ENCODE peak calls at places on chromosomes 6 and 20, in six cellular contexts. M is naive thymus-derived CD4-positive, alpha-beta T cell; N is heart left ventricle; K is CD8-positive, alpha-beta memory T cell; F is neuronal stem cell; W is lower lobe of right lung. E is an unnamed sample.

GRCh38 chr6:37607949-37608348 is 89.7 kb downstream of the MDGA1 start:
- DNase-seq in M (no peak), N (no peak), K (no peak), F (no peak), W (no peak), E (no peak)

GRCh38 chr20:23034721-23035671 is at the start of gene SSTR4:
- DNase-seq in M (no peak), N (no peak), K (no peak), F (no peak), W (no peak), E (no peak)

GRCh38 chr6:41696788-41697187 is 38.6 kb downstream of the TFEB start:
- DNase-seq in M (no peak), N (no peak), K (no peak), F (no peak), W (no peak), E (no peak)

GRCh38 chr6:112027942-112028674 is 25.8 kb upstream of the CCN6 start:
- DNase-seq in M (peak; percentile 87), N (no peak), K (no peak), F (no peak), W (no peak), E (peak; percentile 8)

GRCh38 chr20:4060856-4061440 is 45.6 kb upstream of the RNF24 start:
- DNase-seq in M (no peak), N (no peak), K (no peak), F (no peak), W (no peak), E (no peak)

GRCh38 chr6:123901441-123901840 is 97.8 kb downstream of the NKAIN2 start:
- DNase-seq in M (no peak), N (no peak), K (no peak), F (no peak), W (no peak), E (no peak)

GRCh38 chr6:165641672-165642156 is 21.3 kb downstream of the PDE10A start:
- DNase-seq in M (no peak), N (no peak), K (no peak), F (no peak), W (no peak), E (no peak)

GRCh38 chr6:160022793-160023192 is 53.9 kb downstream of the IGF2R start:
- DNase-seq in M (no peak), N (no peak), K (no peak), F (no peak), W (no peak), E (no peak)

GRCh38 chr20:10172998-10173655 is 45.5 kb upstream of the SNAP25 start:
- DNase-seq in M (no peak), N (no peak), K (no peak), F (no peak), W (no peak), E (no peak)

GRCh38 chr6:136051140-136051775 is 198.9 kb downstream of the MTFR2 start:
- DNase-seq in M (peak; percentile 57), N (no peak), K (no peak), F (no peak), W (no peak), E (no peak)

GRCh38 chr6:154161689-154162088 is 122.6 kb downstream of the OPRM1 start:
- DNase-seq in M (no peak), N (no peak), K (no peak), F (no peak), W (no peak), E (peak; percentile 11)

GRCh38 chr6:18260448-18261106 is 3.8 kb downstream of the DEK start:
- DNase-seq in M (no peak), N (no peak), K (no peak), F (no peak), W (peak; percentile 49), E (peak; percentile 77)

GRCh38 chr6:134420638-134421181 is 102.8 kb upstream of the SGK1 start:
- DNase-seq in M (no peak), N (no peak), K (no peak), F (no peak), W (no peak), E (no peak)

GRCh38 chr6:146423450-146423849 is 120.2 kb upstream of the RAB32 start:
- DNase-seq in M (no peak), N (no peak), K (no peak), F (no peak), W (no peak), E (no peak)

GRCh38 chr6:168127384-168127868 is 48.4 kb upstream of the FRMD1 start:
- DNase-seq in M (no peak), N (peak; percentile 59), K (no peak), F (no peak), W (no peak), E (no peak)

GRCh38 chr6:51292659-51293058 is 474.0 kb downstream of the TFAP2B start:
- DNase-seq in M (no peak), N (no peak), K (no peak), F (no peak), W (no peak), E (no peak)

GRCh38 chr6:27188206-27188884 is 59.2 kb upstream of the PRSS16 start:
- DNase-seq in M (peak; percentile 21), N (peak; percentile 37), K (no peak), F (peak; percentile 84), W (peak; percentile 59), E (peak; percentile 65)

GRCh38 chr20:5719861-5720401 is 30.3 kb upstream of the SHLD1 start:
- DNase-seq in M (no peak), N (no peak), K (no peak), F (no peak), W (no peak), E (no peak)

GRCh38 chr6:53302678-53303360 is 45.9 kb downstream of the ELOVL5 start:
- DNase-seq in M (peak; percentile 73), N (no peak), K (no peak), F (no peak), W (no peak), E (no peak)

GRCh38 chr6:105909084-105909483 is 177.1 kb upstream of the PRDM1 start:
- DNase-seq in M (no peak), N (peak; percentile 36), K (no peak), F (no peak), W (no peak), E (no peak)

GRCh38 chr20:10217517-10218410 is 866 bp upstream of the SNAP25 start:
- DNase-seq in M (no peak), N (no peak), K (no peak), F (peak; percentile 75), W (no peak), E (no peak)

GRCh38 chr6:132734694-132735236 is 20.9 kb upstream of the VNN1 start:
- DNase-seq in M (no peak), N (no peak), K (no peak), F (no peak), W (no peak), E (no peak)

GRCh38 chr6:118646977-118647376 is 4.4 kb downstream of the CEP85L start:
- DNase-seq in M (no peak), N (no peak), K (no peak), F (no peak), W (no peak), E (no peak)

GRCh38 chr20:6007529-6008103 is 46.2 kb downstream of the LRRN4 start:
- DNase-seq in M (no peak), N (no peak), K (no peak), F (no peak), W (no peak), E (no peak)

GRCh38 chr20:35529552-35529951 is at the start of gene C20orf173:
- DNase-seq in M (no peak), N (no peak), K (no peak), F (no peak), W (no peak), E (no peak)

GRCh38 chr6:156957931-156958547 is 180.9 kb downstream of the ARID1B start:
- DNase-seq in M (no peak), N (no peak), K (no peak), F (no peak), W (no peak), E (no peak)

GRCh38 chr20:7770578-7770977 is 169.7 kb downstream of the HAO1 start:
- DNase-seq in M (no peak), N (no peak), K (no peak), F (no peak), W (no peak), E (peak; percentile 44)
- H3K4me3 ChIP-seq in M (no peak overlapping the region), N (no peak overlapping the region), K (no peak overlapping the region), F (no peak overlapping the region), W (no peak overlapping the region), E (no peak overlapping the region)

GRCh38 chr6:87541041-87541440 is 48.7 kb downstream of the RARS2 start:
- DNase-seq in M (no peak), N (no peak), K (no peak), F (no peak), W (no peak), E (no peak)
- H3K36me3 ChIP-seq in M (peaks cover 15% of the 10 kb centered on the region), N (peaks cover 39% of the 10 kb centered on the region), K (peaks cover 14% of the 10 kb centered on the region), F (peaks cover 10% of the 10 kb centered on the region), W (peaks cover 59% of the 10 kb centered on the region), E (peaks cover 5% of the 10 kb centered on the region)

DNA sequence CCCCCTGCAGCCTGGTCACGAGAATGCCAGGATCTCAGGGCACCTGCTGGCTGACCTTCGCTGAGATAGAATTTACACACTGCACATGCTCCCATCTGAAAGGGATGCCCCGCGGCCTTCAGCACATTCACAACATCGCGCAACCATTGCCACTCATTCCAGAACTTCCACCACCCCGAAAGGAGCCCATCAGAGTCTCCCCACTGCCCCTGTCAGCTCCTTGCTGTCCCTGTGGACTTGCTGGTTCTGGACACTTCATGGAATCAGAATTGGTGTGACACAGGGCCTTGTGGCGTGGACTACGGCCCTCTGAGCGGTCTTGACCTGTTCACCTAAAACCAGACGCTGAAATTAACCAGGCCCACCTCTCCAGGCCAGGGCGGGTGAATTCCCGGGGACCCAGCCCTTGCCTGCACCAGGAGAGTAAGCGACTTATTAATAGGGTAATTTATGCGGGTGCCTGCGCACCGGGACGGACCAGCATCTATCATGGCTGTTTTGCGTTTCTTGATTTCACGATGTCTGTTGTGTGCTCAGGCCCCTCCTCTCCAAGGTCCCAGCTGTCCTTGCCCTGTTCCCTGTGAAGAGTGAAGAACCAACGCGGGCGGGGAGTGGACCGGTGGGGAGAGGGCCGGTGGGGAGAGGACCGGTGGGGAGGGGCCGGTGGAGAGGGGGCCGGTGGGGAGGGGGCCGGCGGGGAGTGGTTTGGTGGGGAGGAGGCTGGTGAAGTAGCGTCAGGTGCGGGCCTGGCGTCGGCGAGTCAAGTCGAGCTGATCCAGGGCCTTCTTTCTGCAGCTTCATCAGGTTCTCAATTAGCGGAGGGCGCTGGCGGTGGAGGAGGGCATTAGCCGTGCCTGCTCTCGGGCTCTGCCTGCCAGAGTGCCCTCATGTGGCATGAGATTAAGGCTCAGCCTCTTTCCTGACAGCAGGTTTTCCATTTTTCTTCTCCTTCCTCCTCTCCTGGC is 20.9 kb upstream of the BHLHE23 start:
- DNase-seq in M (peak; percentile 37), N (no peak), K (no peak), F (no peak), W (peak; percentile 26), E (no peak)
- H3K4me3 ChIP-seq in M (no peak overlapping the region), N (no peak overlapping the region), K (no peak overlapping the region), F (no peak overlapping the region), W (no peak overlapping the region), E (no peak overlapping the region)

GRCh38 chr20:57482796-57483195 is 42.1 kb downstream of the CTCFL start:
- DNase-seq in M (no peak), N (no peak), K (no peak), F (no peak), W (no peak), E (no peak)

GRCh38 chr20:57482148-57482547 is 42.8 kb downstream of the CTCFL start:
- DNase-seq in M (no peak), N (no peak), K (no peak), F (no peak), W (no peak), E (no peak)

GRCh38 chr20:57483287-57484050 is 41.5 kb downstream of the CTCFL start:
- DNase-seq in M (no peak), N (no peak), K (no peak), F (no peak), W (no peak), E (peak; percentile 50)

GRCh38 chr20:57484772-57485171 is 40.2 kb downstream of the CTCFL start:
- DNase-seq in M (no peak), N (no peak), K (no peak), F (no peak), W (no peak), E (no peak)

GRCh38 chr20:57485770-57486169 is 39.2 kb downstream of the CTCFL start:
- DNase-seq in M (no peak), N (no peak), K (no peak), F (no peak), W (no peak), E (no peak)
- H3K36me3 ChIP-seq in M (no peaks in the 10 kb centered on the region), N (no peaks in the 10 kb centered on the region), K (no peaks in the 10 kb centered on the region), F (no peaks in the 10 kb centered on the region), W (no peaks in the 10 kb centered on the region), E (no peaks in the 10 kb centered on the region)

E was measured in GM06990.